ENCODE peak calls at places on chromosomes 7 and 10, in eight cellular contexts. One of them, this sample, is unnamed.

GRCh38 chr7:148983220-148984146 is 44.8 kb downstream of the PDIA4 start:
- DNase-seq in HFF-Myc: no peak
- DNase-seq in lung microvascular endothelial cell: peak
- DNase-seq in amniotic epithelial cell: peak
- DNase-seq in thoracic aorta: peak
- DNase-seq in AG04450: peak
- DNase-seq in Ammon's horn: peak
- DNase-seq in T-helper 1 cell: peak
- DNase-seq in this sample: no peak

GRCh38 chr7:151851782-151852181 is 25.1 kb downstream of the PRKAG2 start:
- DNase-seq in HFF-Myc: no peak
- DNase-seq in lung microvascular endothelial cell: peak
- DNase-seq in amniotic epithelial cell: no peak
- DNase-seq in thoracic aorta: no peak
- DNase-seq in AG04450: no peak
- DNase-seq in Ammon's horn: no peak
- DNase-seq in T-helper 1 cell: no peak
- DNase-seq in this sample: no peak

GRCh38 chr10:83990126-83990525 is 149.2 kb upstream of the GHITM start:
- DNase-seq in HFF-Myc: no peak
- DNase-seq in lung microvascular endothelial cell: no peak
- DNase-seq in amniotic epithelial cell: no peak
- DNase-seq in thoracic aorta: no peak
- DNase-seq in AG04450: no peak
- DNase-seq in Ammon's horn: peak
- DNase-seq in T-helper 1 cell: no peak
- DNase-seq in this sample: no peak

GRCh38 chr7:120052884-120053382 is 220.0 kb upstream of the KCND2 start:
- DNase-seq in HFF-Myc: no peak
- DNase-seq in lung microvascular endothelial cell: no peak
- DNase-seq in amniotic epithelial cell: peak
- DNase-seq in thoracic aorta: no peak
- DNase-seq in AG04450: peak
- DNase-seq in Ammon's horn: no peak
- DNase-seq in T-helper 1 cell: no peak
- DNase-seq in this sample: no peak

GRCh38 chr7:149497467-149498261 is at the start of gene ZNF746:
- DNase-seq in HFF-Myc: peak
- DNase-seq in lung microvascular endothelial cell: peak
- DNase-seq in amniotic epithelial cell: peak
- DNase-seq in thoracic aorta: no peak
- DNase-seq in AG04450: peak
- DNase-seq in Ammon's horn: peak
- DNase-seq in T-helper 1 cell: peak
- DNase-seq in this sample: peak

GRCh38 chr10:3104251-3104918 is 37.0 kb downstream of the PFKP start:
- DNase-seq in HFF-Myc: no peak
- DNase-seq in lung microvascular endothelial cell: no peak
- DNase-seq in amniotic epithelial cell: no peak
- DNase-seq in thoracic aorta: no peak
- DNase-seq in AG04450: no peak
- DNase-seq in Ammon's horn: peak
- DNase-seq in T-helper 1 cell: no peak
- DNase-seq in this sample: no peak

GRCh38 chr7:127252736-127253288 is at the start of gene GRM8:
- DNase-seq in HFF-Myc: no peak
- DNase-seq in lung microvascular endothelial cell: peak
- DNase-seq in amniotic epithelial cell: peak
- DNase-seq in thoracic aorta: peak
- DNase-seq in AG04450: no peak
- DNase-seq in Ammon's horn: peak
- DNase-seq in T-helper 1 cell: no peak
- DNase-seq in this sample: no peak

GRCh38 chr10:102299873-102300272 is 54.5 kb downstream of the GBF1 start:
- DNase-seq in HFF-Myc: no peak
- DNase-seq in lung microvascular endothelial cell: peak
- DNase-seq in amniotic epithelial cell: peak
- DNase-seq in thoracic aorta: no peak
- DNase-seq in AG04450: no peak
- DNase-seq in Ammon's horn: no peak
- DNase-seq in T-helper 1 cell: no peak
- DNase-seq in this sample: no peak

GRCh38 chr7:69880848-69881247 is 282.6 kb downstream of the AUTS2 start:
- DNase-seq in HFF-Myc: no peak
- DNase-seq in lung microvascular endothelial cell: no peak
- DNase-seq in amniotic epithelial cell: no peak
- DNase-seq in thoracic aorta: no peak
- DNase-seq in AG04450: no peak
- DNase-seq in Ammon's horn: no peak
- DNase-seq in T-helper 1 cell: no peak
- DNase-seq in this sample: no peak

GRCh38 chr7:19663816-19664531 is 44.9 kb downstream of the POLR1F start:
- DNase-seq in HFF-Myc: no peak
- DNase-seq in lung microvascular endothelial cell: no peak
- DNase-seq in amniotic epithelial cell: no peak
- DNase-seq in thoracic aorta: no peak
- DNase-seq in AG04450: no peak
- DNase-seq in Ammon's horn: no peak
- DNase-seq in T-helper 1 cell: no peak
- DNase-seq in this sample: no peak

GRCh38 chr7:158614695-158615094 is 27.1 kb upstream of the PTPRN2 start:
- DNase-seq in HFF-Myc: no peak
- DNase-seq in lung microvascular endothelial cell: no peak
- DNase-seq in amniotic epithelial cell: peak
- DNase-seq in thoracic aorta: no peak
- DNase-seq in AG04450: peak
- DNase-seq in Ammon's horn: no peak
- DNase-seq in T-helper 1 cell: no peak
- DNase-seq in this sample: no peak